ENCODE peak calls at places on chromosomes 16 and 17, in six cellular contexts. C is stomach, Y is GM12878, S is B cell, P is H9, E is progenitor cell of endocrine pancreas. Q is an unnamed sample.

GRCh38 chr16:68235882-68236803 is at the start of gene ESRP2:
- DNase-seq in Y (no peak), P (peak; percentile 89), S (no peak), E (peak; percentile 67), C (peak; percentile 94), Q (no peak)

GRCh38 chr17:74759243-74759801 is 10.9 kb downstream of the NHERF1 start:
- DNase-seq in S (peak; percentile 56), P (no peak), E (no peak), Y (no peak), C (no peak), Q (no peak)

GRCh38 chr16:69830534-69831211 is 68.5 kb downstream of the WWP2 start:
- DNase-seq in Y (no peak), S (no peak), P (no peak), E (no peak), C (peak; percentile 34), Q (no peak)

GRCh38 chr16:3612510-3613466 is 1.4 kb upstream of the SLX4 start:
- DNase-seq in P (peak; percentile 17), S (no peak), E (no peak), C (peak; percentile 18), Y (no peak), Q (no peak)

GRCh38 chr17:68198931-68199836 is 48.7 kb upstream of the AMZ2 start:
- DNase-seq in Y (no peak), E (no peak), S (no peak), C (no peak), P (peak; percentile 74), Q (peak; percentile 46)

GRCh38 chr16:12497558-12497957 is 306.1 kb downstream of the CPPED1 start:
- DNase-seq in C (no peak), Y (no peak), P (no peak), E (no peak), S (no peak), Q (no peak)

GRCh38 chr16:24151482-24151939 is 104.6 kb upstream of the CACNG3 start:
- DNase-seq in S (no peak), Y (no peak), P (no peak), C (no peak), E (no peak), Q (no peak)

GRCh38 chr16:31476305-31477219 is 4.6 kb downstream of the TGFB1I1 start:
- DNase-seq in P (peak; percentile 87), S (peak; percentile 88), Y (no peak), C (peak; percentile 93), E (peak; percentile 49), Q (no peak)

GRCh38 chr17:76929572-76929971 is 61.4 kb downstream of the MGAT5B start:
- DNase-seq in S (no peak), C (no peak), P (no peak), E (no peak), Y (no peak), Q (no peak)

GRCh38 chr16:11361043-11361442 is 15.8 kb downstream of the RMI2 start:
- DNase-seq in E (no peak), Y (no peak), C (no peak), S (no peak), P (no peak), Q (no peak)

GRCh38 chr17:55366020-55366481 is 55.6 kb downstream of the MMD start:
- DNase-seq in Y (no peak), S (no peak), C (no peak), E (no peak), P (no peak), Q (no peak)

GRCh38 chr17:59439261-59439660 is 107.8 kb downstream of the YPEL2 start:
- DNase-seq in E (no peak), S (no peak), Y (no peak), C (no peak), P (no peak), Q (no peak)

GRCh38 chr16:2340564-2341455 is at the start of gene ABCA3:
- DNase-seq in Y (peak; percentile 79), S (peak; percentile 90), E (peak; percentile 97), C (peak; percentile 94), P (peak; percentile 97), Q (peak; percentile 100)

GRCh38 chr16:88453621-88454314 is 688 bp downstream of the ZFPM1 start:
- DNase-seq in S (no peak), C (no peak), P (no peak), E (no peak), Y (no peak), Q (no peak)

GRCh38 chr16:84195201-84196093 is 4.5 kb downstream of the ADAD2 start:
- DNase-seq in C (no peak), E (no peak), P (no peak), S (no peak), Y (no peak), Q (no peak)

GRCh38 chr16:30359871-30360170 is 4.7 kb upstream of the CD2BP2 start:
- DNase-seq in E (no peak), P (no peak), C (no peak), S (no peak), Y (no peak), Q (no peak)

GRCh38 chr17:78883533-78884131 is 19.4 kb downstream of the CEP295NL start:
- DNase-seq in P (peak; percentile 85), C (peak; percentile 56), E (peak; percentile 25), Y (no peak), S (no peak), Q (no peak)

GRCh38 chr16:346587-346986 is 5.9 kb downstream of the AXIN1 start:
- DNase-seq in Y (no peak), E (no peak), C (no peak), P (no peak), S (no peak), Q (no peak)

GRCh38 chr17:75855310-75856061 is at the start of gene WBP2:
- DNase-seq in E (peak; percentile 94), C (peak; percentile 98), P (peak; percentile 100), S (peak; percentile 99), Y (peak; percentile 100), Q (peak; percentile 93)
- TF ChIP-seq CTCF in E (peak; percentile 62), C (peak; percentile 29), P (peak; percentile 66), S (peak; percentile 64), Y (peak; percentile 53), Q (no peak)

GRCh38 chr17:81408049-81408448 is 12.8 kb downstream of the BAHCC1 start:
- DNase-seq in C (no peak), S (no peak), P (no peak), Y (no peak), E (no peak), Q (no peak)

GRCh38 chr17:81410852-81411251 is 15.6 kb downstream of the BAHCC1 start:
- DNase-seq in P (no peak), E (no peak), Y (no peak), C (no peak), S (no peak), Q (no peak)

GRCh38 chr17:81406117-81406953 is 11.1 kb downstream of the BAHCC1 start:
- DNase-seq in E (no peak), Y (no peak), P (no peak), S (no peak), C (no peak), Q (no peak)

GRCh38 chr17:81411305-81411704 is 16.0 kb downstream of the BAHCC1 start:
- DNase-seq in Y (no peak), C (no peak), E (no peak), P (no peak), S (no peak), Q (no peak)

GRCh38 chr17:81409190-81409935 is 14.1 kb downstream of the BAHCC1 start:
- DNase-seq in S (no peak), P (peak; percentile 78), Y (no peak), C (no peak), E (no peak), Q (no peak)
- TF ChIP-seq CTCF in S (no peak), P (peak; percentile 64), Y (no peak), C (no peak), E (peak; percentile 14), Q (no peak)

GRCh38 chr17:5355416-5356129 is 63.9 kb downstream of the NUP88 start:
- DNase-seq in Y (no peak), C (no peak), P (no peak), S (no peak), E (no peak), Q (no peak)
- TF ChIP-seq CTCF in Y (no peak), C (no peak), P (no peak), S (no peak), E (no peak), Q (no peak)

GRCh38 chr17:64155751-64156544 is 26.0 kb upstream of the ERN1 start:
- DNase-seq in Y (no peak), S (no peak), P (no peak), E (no peak), C (peak; percentile 77), Q (no peak)
- TF ChIP-seq CTCF in Y (no peak), S (no peak), P (no peak), E (no peak), C (no peak), Q (no peak)

DNA sequence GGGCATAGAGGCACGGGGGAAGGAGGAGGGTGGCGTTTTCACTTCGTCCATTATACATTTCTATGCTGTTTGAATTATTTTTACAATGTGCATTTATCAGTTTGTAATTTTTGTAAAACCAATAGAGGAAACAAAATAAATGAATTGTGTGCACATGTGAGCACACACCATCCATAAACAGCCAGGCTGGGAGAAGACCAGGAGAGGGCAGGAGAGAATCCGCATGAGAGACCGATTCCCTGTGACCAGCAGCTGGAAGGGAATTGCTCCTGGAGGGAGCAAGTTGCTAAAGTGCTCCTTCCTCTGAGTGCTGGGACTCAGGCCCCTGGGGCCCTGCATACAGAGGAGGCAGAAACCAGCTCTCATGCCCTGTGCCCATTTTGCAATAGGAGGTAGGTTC is 126.0 kb downstream of the ABCC12 start:
- DNase-seq in C (no peak), P (no peak), S (no peak), Y (no peak), E (no peak), Q (no peak)
- TF ChIP-seq CTCF in C (no peak), P (peak; percentile 33), S (no peak), Y (no peak), E (no peak), Q (no peak)

DNA sequence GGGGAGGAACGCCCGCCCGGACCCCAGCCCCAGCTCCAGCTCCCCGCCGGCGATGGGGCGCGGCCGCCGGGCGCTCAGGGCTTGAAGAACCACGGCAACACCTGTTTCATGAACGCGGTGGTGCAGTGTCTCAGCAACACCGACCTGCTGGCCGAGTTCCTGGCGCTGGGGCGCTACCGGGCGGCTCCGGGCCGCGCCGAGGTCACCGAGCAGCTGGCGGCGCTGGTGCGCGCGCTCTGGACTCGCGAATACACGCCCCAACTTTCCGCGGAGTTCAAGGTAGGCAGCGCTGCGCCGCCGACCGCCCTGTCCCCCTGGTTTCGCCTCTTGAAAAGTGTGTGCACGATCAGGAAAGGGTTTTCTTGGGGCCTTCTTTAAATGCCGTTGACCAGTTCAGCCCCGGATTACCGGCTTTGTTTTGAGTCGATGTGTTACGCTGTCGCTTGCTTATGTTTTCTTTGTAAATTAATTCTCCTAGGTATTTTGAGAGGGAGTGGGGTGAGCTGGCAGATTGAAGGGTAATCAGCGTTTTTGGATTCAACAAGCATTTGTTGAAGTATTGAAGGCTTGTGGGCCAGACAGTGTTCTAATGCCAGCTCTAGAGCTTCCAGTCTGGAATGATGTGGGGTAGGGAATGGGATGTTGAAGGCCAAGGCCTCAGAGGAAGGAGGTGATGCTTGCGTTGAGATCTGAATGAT is 690 bp downstream of the USP43 start:
- DNase-seq in S (no peak), Y (no peak), E (peak; percentile 60), C (peak; percentile 79), P (peak; percentile 77), Q (peak; percentile 63)
- TF ChIP-seq CTCF in S (no peak), Y (no peak), E (no peak), C (no peak), P (peak; percentile 23), Q (no peak)